ENCODE peak calls at places on chromosomes 12 and 14, in eight cellular contexts. One of them, this sample, is unnamed.

GRCh38 chr12:65419284-65420072 is 141.0 kb downstream of the MSRB3 start:
- DNase-seq in AG09309: no peak
- DNase-seq in NCI-H446 treated with DMSO at 0.1 percent for 48 hours: no peak
- DNase-seq in CD4-positive, CD25-positive, alpha-beta regulatory T cell: no peak
- DNase-seq in MCF 10A: no peak
- DNase-seq in psoas muscle: no peak
- DNase-seq in stomach: no peak
- DNase-seq in CD4-positive, alpha-beta T cell: no peak
- DNase-seq in this sample: no peak

GRCh38 chr12:89064780-89065179 is 287.5 kb downstream of the DUSP6 start:
- DNase-seq in AG09309: peak
- DNase-seq in NCI-H446 treated with DMSO at 0.1 percent for 48 hours: no peak
- DNase-seq in CD4-positive, CD25-positive, alpha-beta regulatory T cell: no peak
- DNase-seq in MCF 10A: peak
- DNase-seq in psoas muscle: no peak
- DNase-seq in stomach: no peak
- DNase-seq in CD4-positive, alpha-beta T cell: no peak
- DNase-seq in this sample: no peak

GRCh38 chr12:131990066-131990979 is 40.6 kb downstream of the EP400 start:
- DNase-seq in AG09309: no peak
- DNase-seq in NCI-H446 treated with DMSO at 0.1 percent for 48 hours: no peak
- DNase-seq in CD4-positive, CD25-positive, alpha-beta regulatory T cell: no peak
- DNase-seq in MCF 10A: no peak
- DNase-seq in psoas muscle: no peak
- DNase-seq in stomach: no peak
- DNase-seq in CD4-positive, alpha-beta T cell: no peak
- DNase-seq in this sample: no peak

GRCh38 chr12:81257952-81258551 is 180.2 kb downstream of the ACSS3 start:
- DNase-seq in AG09309: no peak
- DNase-seq in NCI-H446 treated with DMSO at 0.1 percent for 48 hours: peak
- DNase-seq in CD4-positive, CD25-positive, alpha-beta regulatory T cell: no peak
- DNase-seq in MCF 10A: peak
- DNase-seq in psoas muscle: no peak
- DNase-seq in stomach: no peak
- DNase-seq in CD4-positive, alpha-beta T cell: no peak
- DNase-seq in this sample: no peak

GRCh38 chr14:91127411-91127810 is 13.5 kb downstream of the DGLUCY start:
- DNase-seq in AG09309: no peak
- DNase-seq in NCI-H446 treated with DMSO at 0.1 percent for 48 hours: no peak
- DNase-seq in CD4-positive, CD25-positive, alpha-beta regulatory T cell: no peak
- DNase-seq in MCF 10A: peak
- DNase-seq in psoas muscle: peak
- DNase-seq in stomach: peak
- DNase-seq in CD4-positive, alpha-beta T cell: no peak
- DNase-seq in this sample: no peak

GRCh38 chr12:27424631-27425230 is 21.8 kb upstream of the SMCO2 start:
- DNase-seq in AG09309: peak
- DNase-seq in NCI-H446 treated with DMSO at 0.1 percent for 48 hours: no peak
- DNase-seq in CD4-positive, CD25-positive, alpha-beta regulatory T cell: no peak
- DNase-seq in MCF 10A: peak
- DNase-seq in psoas muscle: no peak
- DNase-seq in stomach: no peak
- DNase-seq in CD4-positive, alpha-beta T cell: no peak
- DNase-seq in this sample: no peak

GRCh38 chr12:53078425-53079225 is 565 bp downstream of the SPRYD3 start:
- DNase-seq in AG09309: no peak
- DNase-seq in NCI-H446 treated with DMSO at 0.1 percent for 48 hours: no peak
- DNase-seq in CD4-positive, CD25-positive, alpha-beta regulatory T cell: no peak
- DNase-seq in MCF 10A: peak
- DNase-seq in psoas muscle: no peak
- DNase-seq in stomach: peak
- DNase-seq in CD4-positive, alpha-beta T cell: peak
- DNase-seq in this sample: no peak

GRCh38 chr12:643478-644292 is 19.6 kb downstream of the NINJ2 start:
- DNase-seq in AG09309: no peak
- DNase-seq in NCI-H446 treated with DMSO at 0.1 percent for 48 hours: no peak
- DNase-seq in CD4-positive, CD25-positive, alpha-beta regulatory T cell: peak
- DNase-seq in MCF 10A: no peak
- DNase-seq in psoas muscle: peak
- DNase-seq in stomach: peak
- DNase-seq in CD4-positive, alpha-beta T cell: no peak
- DNase-seq in this sample: no peak

GRCh38 chr12:95815635-95816212 is 25.2 kb upstream of the NTN4 start:
- DNase-seq in AG09309: no peak
- DNase-seq in NCI-H446 treated with DMSO at 0.1 percent for 48 hours: peak
- DNase-seq in CD4-positive, CD25-positive, alpha-beta regulatory T cell: no peak
- DNase-seq in MCF 10A: peak
- DNase-seq in psoas muscle: no peak
- DNase-seq in stomach: no peak
- DNase-seq in CD4-positive, alpha-beta T cell: no peak
- DNase-seq in this sample: no peak

GRCh38 chr12:78470354-78471195 is 394.0 kb upstream of the SYT1 start:
- DNase-seq in AG09309: peak
- DNase-seq in NCI-H446 treated with DMSO at 0.1 percent for 48 hours: peak
- DNase-seq in CD4-positive, CD25-positive, alpha-beta regulatory T cell: no peak
- DNase-seq in MCF 10A: peak
- DNase-seq in psoas muscle: no peak
- DNase-seq in stomach: no peak
- DNase-seq in CD4-positive, alpha-beta T cell: no peak
- DNase-seq in this sample: no peak

GRCh38 chr14:91303091-91303923 is 58.8 kb upstream of the GPR68 start:
- DNase-seq in AG09309: no peak
- DNase-seq in NCI-H446 treated with DMSO at 0.1 percent for 48 hours: no peak
- DNase-seq in CD4-positive, CD25-positive, alpha-beta regulatory T cell: peak
- DNase-seq in MCF 10A: peak
- DNase-seq in psoas muscle: peak
- DNase-seq in stomach: no peak
- DNase-seq in CD4-positive, alpha-beta T cell: peak
- DNase-seq in this sample: no peak

GRCh38 chr12:57765003-57765697 is 1.7 kb downstream of the CYP27B1 start:
- DNase-seq in AG09309: no peak
- DNase-seq in NCI-H446 treated with DMSO at 0.1 percent for 48 hours: no peak
- DNase-seq in CD4-positive, CD25-positive, alpha-beta regulatory T cell: no peak
- DNase-seq in MCF 10A: peak
- DNase-seq in psoas muscle: peak
- DNase-seq in stomach: peak
- DNase-seq in CD4-positive, alpha-beta T cell: peak
- DNase-seq in this sample: no peak

GRCh38 chr12:120873231-120873630 is 30.9 kb downstream of the SPPL3 start:
- DNase-seq in AG09309: no peak
- DNase-seq in NCI-H446 treated with DMSO at 0.1 percent for 48 hours: no peak
- DNase-seq in CD4-positive, CD25-positive, alpha-beta regulatory T cell: no peak
- DNase-seq in MCF 10A: no peak
- DNase-seq in psoas muscle: no peak
- DNase-seq in stomach: no peak
- DNase-seq in CD4-positive, alpha-beta T cell: no peak
- DNase-seq in this sample: no peak

GRCh38 chr12:121391619-121392324 is 8.1 kb upstream of the RNF34 start:
- DNase-seq in AG09309: no peak
- DNase-seq in NCI-H446 treated with DMSO at 0.1 percent for 48 hours: no peak
- DNase-seq in CD4-positive, CD25-positive, alpha-beta regulatory T cell: peak
- DNase-seq in MCF 10A: no peak
- DNase-seq in psoas muscle: no peak
- DNase-seq in stomach: peak
- DNase-seq in CD4-positive, alpha-beta T cell: no peak
- DNase-seq in this sample: no peak

GRCh38 chr14:51422704-51423103 is 182.7 kb downstream of the TMX1 start:
- DNase-seq in AG09309: no peak
- DNase-seq in NCI-H446 treated with DMSO at 0.1 percent for 48 hours: no peak
- DNase-seq in CD4-positive, CD25-positive, alpha-beta regulatory T cell: no peak
- DNase-seq in MCF 10A: no peak
- DNase-seq in psoas muscle: no peak
- DNase-seq in stomach: no peak
- DNase-seq in CD4-positive, alpha-beta T cell: no peak
- DNase-seq in this sample: no peak

GRCh38 chr12:2803635-2804380 is 8.7 kb upstream of the ITFG2 start:
- DNase-seq in AG09309: no peak
- DNase-seq in NCI-H446 treated with DMSO at 0.1 percent for 48 hours: no peak
- DNase-seq in CD4-positive, CD25-positive, alpha-beta regulatory T cell: no peak
- DNase-seq in MCF 10A: no peak
- DNase-seq in psoas muscle: no peak
- DNase-seq in stomach: no peak
- DNase-seq in CD4-positive, alpha-beta T cell: no peak
- DNase-seq in this sample: no peak

GRCh38 chr14:100348253-100348729 is 25.2 kb downstream of the SLC25A47 start:
- DNase-seq in AG09309: no peak
- DNase-seq in NCI-H446 treated with DMSO at 0.1 percent for 48 hours: no peak
- DNase-seq in CD4-positive, CD25-positive, alpha-beta regulatory T cell: no peak
- DNase-seq in MCF 10A: no peak
- DNase-seq in psoas muscle: no peak
- DNase-seq in stomach: no peak
- DNase-seq in CD4-positive, alpha-beta T cell: no peak
- DNase-seq in this sample: no peak

GRCh38 chr14:92686763-92687427 is 61.5 kb downstream of the LGMN start:
- DNase-seq in AG09309: no peak
- DNase-seq in NCI-H446 treated with DMSO at 0.1 percent for 48 hours: peak
- DNase-seq in CD4-positive, CD25-positive, alpha-beta regulatory T cell: peak
- DNase-seq in MCF 10A: peak
- DNase-seq in psoas muscle: peak
- DNase-seq in stomach: peak
- DNase-seq in CD4-positive, alpha-beta T cell: peak
- DNase-seq in this sample: peak

GRCh38 chr14:97458302-97459137 is 661.3 kb downstream of the VRK1 start:
- DNase-seq in AG09309: no peak
- DNase-seq in NCI-H446 treated with DMSO at 0.1 percent for 48 hours: no peak
- DNase-seq in CD4-positive, CD25-positive, alpha-beta regulatory T cell: peak
- DNase-seq in MCF 10A: no peak
- DNase-seq in psoas muscle: no peak
- DNase-seq in stomach: peak
- DNase-seq in CD4-positive, alpha-beta T cell: peak
- DNase-seq in this sample: peak

GRCh38 chr14:65203574-65203973 is 101.3 kb upstream of the MAX start:
- DNase-seq in AG09309: no peak
- DNase-seq in NCI-H446 treated with DMSO at 0.1 percent for 48 hours: no peak
- DNase-seq in CD4-positive, CD25-positive, alpha-beta regulatory T cell: no peak
- DNase-seq in MCF 10A: no peak
- DNase-seq in psoas muscle: no peak
- DNase-seq in stomach: no peak
- DNase-seq in CD4-positive, alpha-beta T cell: no peak
- DNase-seq in this sample: no peak

GRCh38 chr14:68216072-68216471 is 396.5 kb downstream of the RAD51B start:
- DNase-seq in AG09309: no peak
- DNase-seq in NCI-H446 treated with DMSO at 0.1 percent for 48 hours: no peak
- DNase-seq in CD4-positive, CD25-positive, alpha-beta regulatory T cell: no peak
- DNase-seq in MCF 10A: no peak
- DNase-seq in psoas muscle: no peak
- DNase-seq in stomach: no peak
- DNase-seq in CD4-positive, alpha-beta T cell: no peak
- DNase-seq in this sample: no peak

GRCh38 chr12:26319511-26319910 is 124.1 kb downstream of the SSPN start:
- DNase-seq in AG09309: no peak
- DNase-seq in NCI-H446 treated with DMSO at 0.1 percent for 48 hours: peak
- DNase-seq in CD4-positive, CD25-positive, alpha-beta regulatory T cell: no peak
- DNase-seq in MCF 10A: peak
- DNase-seq in psoas muscle: peak
- DNase-seq in stomach: no peak
- DNase-seq in CD4-positive, alpha-beta T cell: no peak
- DNase-seq in this sample: no peak

GRCh38 chr14:98647754-98648153 is 624.2 kb downstream of the BCL11B start:
- DNase-seq in AG09309: no peak
- DNase-seq in NCI-H446 treated with DMSO at 0.1 percent for 48 hours: no peak
- DNase-seq in CD4-positive, CD25-positive, alpha-beta regulatory T cell: no peak
- DNase-seq in MCF 10A: no peak
- DNase-seq in psoas muscle: no peak
- DNase-seq in stomach: no peak
- DNase-seq in CD4-positive, alpha-beta T cell: no peak
- DNase-seq in this sample: no peak

GRCh38 chr14:68015356-68016242 is 196.0 kb downstream of the RAD51B start:
- DNase-seq in AG09309: no peak
- DNase-seq in NCI-H446 treated with DMSO at 0.1 percent for 48 hours: no peak
- DNase-seq in CD4-positive, CD25-positive, alpha-beta regulatory T cell: no peak
- DNase-seq in MCF 10A: no peak
- DNase-seq in psoas muscle: no peak
- DNase-seq in stomach: no peak
- DNase-seq in CD4-positive, alpha-beta T cell: no peak
- DNase-seq in this sample: no peak

GRCh38 chr12:68189766-68190700 is 30.5 kb upstream of the IFNG start:
- DNase-seq in AG09309: peak
- DNase-seq in NCI-H446 treated with DMSO at 0.1 percent for 48 hours: no peak
- DNase-seq in CD4-positive, CD25-positive, alpha-beta regulatory T cell: peak
- DNase-seq in MCF 10A: peak
- DNase-seq in psoas muscle: no peak
- DNase-seq in stomach: no peak
- DNase-seq in CD4-positive, alpha-beta T cell: no peak
- DNase-seq in this sample: no peak

GRCh38 chr14:22558221-22558913 is 30.7 kb downstream of the DAD1 start:
- DNase-seq in AG09309: no peak
- DNase-seq in NCI-H446 treated with DMSO at 0.1 percent for 48 hours: no peak
- DNase-seq in CD4-positive, CD25-positive, alpha-beta regulatory T cell: peak
- DNase-seq in MCF 10A: no peak
- DNase-seq in psoas muscle: no peak
- DNase-seq in stomach: no peak
- DNase-seq in CD4-positive, alpha-beta T cell: peak
- DNase-seq in this sample: no peak

GRCh38 chr12:108307006-108307405 is 32.1 kb downstream of the CMKLR1 start:
- DNase-seq in AG09309: peak
- DNase-seq in NCI-H446 treated with DMSO at 0.1 percent for 48 hours: no peak
- DNase-seq in CD4-positive, CD25-positive, alpha-beta regulatory T cell: no peak
- DNase-seq in MCF 10A: peak
- DNase-seq in psoas muscle: no peak
- DNase-seq in stomach: no peak
- DNase-seq in CD4-positive, alpha-beta T cell: no peak
- DNase-seq in this sample: no peak

GRCh38 chr14:75910048-75910447 is 71.7 kb downstream of the TGFB3 start:
- DNase-seq in AG09309: no peak
- DNase-seq in NCI-H446 treated with DMSO at 0.1 percent for 48 hours: no peak
- DNase-seq in CD4-positive, CD25-positive, alpha-beta regulatory T cell: no peak
- DNase-seq in MCF 10A: no peak
- DNase-seq in psoas muscle: no peak
- DNase-seq in stomach: no peak
- DNase-seq in CD4-positive, alpha-beta T cell: no peak
- DNase-seq in this sample: no peak

GRCh38 chr12:97639702-97640101 is 177.1 kb downstream of the RMST start:
- DNase-seq in AG09309: no peak
- DNase-seq in NCI-H446 treated with DMSO at 0.1 percent for 48 hours: no peak
- DNase-seq in CD4-positive, CD25-positive, alpha-beta regulatory T cell: no peak
- DNase-seq in MCF 10A: no peak
- DNase-seq in psoas muscle: no peak
- DNase-seq in stomach: no peak
- DNase-seq in CD4-positive, alpha-beta T cell: no peak
- DNase-seq in this sample: no peak

GRCh38 chr14:20684662-20685456 is 499 bp downstream of the RNASE4 start:
- DNase-seq in AG09309: peak
- DNase-seq in NCI-H446 treated with DMSO at 0.1 percent for 48 hours: peak
- DNase-seq in CD4-positive, CD25-positive, alpha-beta regulatory T cell: no peak
- DNase-seq in MCF 10A: peak
- DNase-seq in psoas muscle: peak
- DNase-seq in stomach: peak
- DNase-seq in CD4-positive, alpha-beta T cell: no peak
- DNase-seq in this sample: no peak

GRCh38 chr12:110590806-110591326 is 7.7 kb upstream of the PPTC7 start:
- DNase-seq in AG09309: peak
- DNase-seq in NCI-H446 treated with DMSO at 0.1 percent for 48 hours: no peak
- DNase-seq in CD4-positive, CD25-positive, alpha-beta regulatory T cell: peak
- DNase-seq in MCF 10A: no peak
- DNase-seq in psoas muscle: no peak
- DNase-seq in stomach: no peak
- DNase-seq in CD4-positive, alpha-beta T cell: no peak
- DNase-seq in this sample: no peak

GRCh38 chr14:38291681-38292459 is 36.0 kb upstream of the CLEC14A start:
- DNase-seq in AG09309: no peak
- DNase-seq in NCI-H446 treated with DMSO at 0.1 percent for 48 hours: no peak
- DNase-seq in CD4-positive, CD25-positive, alpha-beta regulatory T cell: no peak
- DNase-seq in MCF 10A: no peak
- DNase-seq in psoas muscle: no peak
- DNase-seq in stomach: no peak
- DNase-seq in CD4-positive, alpha-beta T cell: no peak
- DNase-seq in this sample: no peak

GRCh38 chr12:20214286-20214685 is 154.1 kb upstream of the PDE3A start:
- DNase-seq in AG09309: no peak
- DNase-seq in NCI-H446 treated with DMSO at 0.1 percent for 48 hours: peak
- DNase-seq in CD4-positive, CD25-positive, alpha-beta regulatory T cell: no peak
- DNase-seq in MCF 10A: peak
- DNase-seq in psoas muscle: no peak
- DNase-seq in stomach: no peak
- DNase-seq in CD4-positive, alpha-beta T cell: no peak
- DNase-seq in this sample: no peak

GRCh38 chr12:10652192-10652591 is 21.7 kb downstream of the STYK1 start:
- DNase-seq in AG09309: no peak
- DNase-seq in NCI-H446 treated with DMSO at 0.1 percent for 48 hours: no peak
- DNase-seq in CD4-positive, CD25-positive, alpha-beta regulatory T cell: no peak
- DNase-seq in MCF 10A: no peak
- DNase-seq in psoas muscle: no peak
- DNase-seq in stomach: no peak
- DNase-seq in CD4-positive, alpha-beta T cell: no peak
- DNase-seq in this sample: no peak

This sample was measured in central memory CD8-positive, alpha-beta T cell.